ENCODE peak calls at places on chromosomes 12 and 14, in ten cellular contexts. C is A673; S is GM23248; U is endothelial cell of umbilical vein; H is adrenal gland; F is CD8-positive, alpha-beta T cell; V is hepatocyte; R is CD8-positive, alpha-beta memory T cell; Q is HCT116; I is CD4-positive, CD25-positive, alpha-beta regulatory T cell. G is an unnamed sample. For H3K4me1, the result is how much of the 10 kb centered on the place peaks cover.

GRCh38 chr14:23129759-23130316 is 10.8 kb upstream of the CEBPE start:
- DNase-seq in Q (no peak), I (no peak), V (no peak), S (no peak), H (no peak), R (no peak), F (no peak), U (peak), C (no peak), G (no peak)

GRCh38 chr12:29616664-29617409 is 119.4 kb upstream of the OVCH1 start:
- DNase-seq in V (no peak), U (peak), H (no peak), R (no peak), C (no peak), F (no peak), S (peak), I (no peak), Q (peak), G (no peak)

GRCh38 chr12:103762473-103762872 is 78.6 kb downstream of the NT5DC3 start:
- DNase-seq in U (no peak), I (no peak), R (no peak), C (no peak), V (no peak), H (no peak), F (no peak), Q (no peak), S (no peak), G (no peak)

GRCh38 chr12:17371491-17372290 is 718.3 kb downstream of the RERGL start:
- DNase-seq in C (peak), F (no peak), R (no peak), U (no peak), Q (no peak), V (no peak), S (no peak), I (no peak), H (no peak), G (no peak)

GRCh38 chr12:80936642-80937390 is 918 bp downstream of the LIN7A start:
- DNase-seq in F (no peak), I (no peak), H (peak), S (peak), Q (peak), U (peak), C (peak), V (peak), R (no peak), G (peak)

GRCh38 chr14:106766145-106766544 is 1239.8 kb downstream of the TMEM121 start:
- DNase-seq in S (no peak), C (no peak), F (no peak), U (no peak), H (no peak), R (no peak), I (no peak), V (no peak), Q (no peak), G (no peak)

GRCh38 chr14:96727076-96727475 is 70.1 kb upstream of the VRK1 start:
- DNase-seq in I (no peak), F (no peak), C (no peak), U (no peak), S (no peak), Q (no peak), V (no peak), H (no peak), R (no peak), G (no peak)

GRCh38 chr14:23352506-23353432 is at the start of gene SLC22A17:
- DNase-seq in H (peak), Q (peak), U (peak), R (peak), I (peak), S (peak), V (peak), F (peak), C (peak), G (peak)

GRCh38 chr12:26226629-26227375 is 31.4 kb downstream of the SSPN start:
- DNase-seq in U (peak), H (peak), S (peak), V (peak), F (no peak), Q (no peak), C (no peak), R (no peak), I (no peak), G (peak)

GRCh38 chr12:111819191-111820158 is 22.6 kb upstream of the MAPKAPK5 start:
- DNase-seq in V (peak), H (no peak), I (no peak), R (no peak), Q (no peak), F (no peak), U (no peak), C (no peak), S (no peak), G (no peak)

GRCh38 chr12:92859650-92860386 is 69.3 kb downstream of the EEA1 start:
- DNase-seq in H (no peak), C (peak), Q (no peak), F (no peak), U (no peak), V (no peak), I (no peak), R (no peak), S (no peak), G (no peak)

GRCh38 chr12:130249376-130249775 is 87.1 kb downstream of the FZD10 start:
- DNase-seq in F (no peak), Q (no peak), I (no peak), H (no peak), V (no peak), U (no peak), C (no peak), S (no peak), R (no peak), G (no peak)

GRCh38 chr12:58950739-58951100 is 30.4 kb upstream of the LRIG3 start:
- DNase-seq in V (peak), I (no peak), C (no peak), S (no peak), R (no peak), F (no peak), U (peak), Q (no peak), H (no peak), G (no peak)

GRCh38 chr12:70444903-70445302 is 78.8 kb downstream of the KCNMB4 start:
- DNase-seq in C (no peak), Q (no peak), S (no peak), F (no peak), V (peak), U (peak), R (no peak), H (no peak), I (no peak), G (no peak)

GRCh38 chr14:72615511-72616121 is 278.3 kb downstream of the DPF3 start:
- DNase-seq in I (no peak), F (no peak), C (peak), Q (no peak), R (no peak), U (peak), S (peak), H (no peak), V (no peak), G (no peak)

GRCh38 chr14:88630565-88630964 is 67.7 kb downstream of the ZC3H14 start:
- DNase-seq in U (peak), H (peak), C (no peak), V (peak), F (no peak), R (no peak), Q (no peak), I (no peak), S (peak), G (no peak)

GRCh38 chr14:22979748-22980392 is 2.5 kb downstream of the AJUBA start:
- DNase-seq in H (no peak), C (no peak), S (peak), V (no peak), U (no peak), Q (no peak), R (no peak), F (no peak), I (no peak), G (no peak)

GRCh38 chr12:51086933-51087332 is 3.5 kb upstream of the CSRNP2 start:
- DNase-seq in S (no peak), R (no peak), U (no peak), C (no peak), F (no peak), V (no peak), H (no peak), Q (no peak), I (no peak), G (no peak)

GRCh38 chr12:15088115-15088514 is 115.3 kb downstream of the PDE6H start:
- DNase-seq in U (no peak), S (no peak), H (no peak), I (peak), Q (no peak), V (no peak), R (no peak), F (no peak), C (no peak), G (no peak)

GRCh38 chr14:94116701-94117100 is 6.2 kb downstream of the IFI27 start:
- DNase-seq in U (no peak), S (no peak), V (no peak), F (no peak), C (no peak), Q (no peak), R (no peak), I (no peak), H (no peak), G (no peak)

GRCh38 chr14:91980157-91980556 is 32.7 kb upstream of the FBLN5 start:
- DNase-seq in I (peak), Q (peak), S (peak), H (no peak), F (no peak), V (peak), R (no peak), U (peak), C (peak), G (no peak)

GRCh38 chr12:3336606-3337311 is 154.2 kb upstream of the PRMT8 start:
- DNase-seq in R (no peak), Q (peak), V (no peak), F (no peak), C (no peak), U (no peak), H (no peak), S (no peak), I (no peak), G (no peak)

GRCh38 chr12:5487971-5488955 is 56.4 kb downstream of the NTF3 start:
- DNase-seq in I (no peak), U (peak), C (no peak), Q (no peak), V (no peak), H (peak), S (peak), R (no peak), F (no peak), G (no peak)

DNA sequence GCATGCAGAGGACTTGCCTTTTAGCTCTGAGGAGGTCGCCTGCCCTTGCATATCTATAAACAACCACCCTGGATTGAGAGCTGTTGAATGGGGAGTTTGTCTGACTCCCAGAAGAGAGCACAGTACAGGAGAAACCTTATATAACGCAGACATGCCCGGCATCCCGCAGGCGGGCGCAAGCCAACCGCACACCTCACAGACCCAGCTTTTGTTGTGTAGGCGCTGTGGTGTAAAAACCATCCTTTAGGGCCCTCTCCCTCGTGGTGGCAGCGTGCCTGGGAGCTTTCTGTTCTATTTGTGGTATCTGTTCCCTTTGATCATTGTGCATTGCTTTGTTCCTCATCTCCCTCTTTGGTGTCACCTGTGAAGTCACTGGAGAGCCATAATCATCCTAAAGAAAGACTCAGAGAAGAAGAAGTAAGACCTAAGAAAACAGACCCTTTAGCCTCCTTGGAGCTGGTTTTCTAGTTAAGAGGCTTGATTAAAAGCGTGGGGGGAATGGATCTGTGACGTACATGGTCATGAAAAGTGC is 77.7 kb downstream of the ETV6 start:
- DNase-seq in V (no peak), S (no peak), F (peak), R (peak), C (no peak), U (no peak), H (no peak), I (peak), Q (no peak), G (no peak)
- H3K27ac ChIP-seq in V (no peak), S (no peak), F (no peak), R (no peak), C (no peak), U (no peak), H (no peak), I (no peak), Q (no peak), G (peak)

DNA sequence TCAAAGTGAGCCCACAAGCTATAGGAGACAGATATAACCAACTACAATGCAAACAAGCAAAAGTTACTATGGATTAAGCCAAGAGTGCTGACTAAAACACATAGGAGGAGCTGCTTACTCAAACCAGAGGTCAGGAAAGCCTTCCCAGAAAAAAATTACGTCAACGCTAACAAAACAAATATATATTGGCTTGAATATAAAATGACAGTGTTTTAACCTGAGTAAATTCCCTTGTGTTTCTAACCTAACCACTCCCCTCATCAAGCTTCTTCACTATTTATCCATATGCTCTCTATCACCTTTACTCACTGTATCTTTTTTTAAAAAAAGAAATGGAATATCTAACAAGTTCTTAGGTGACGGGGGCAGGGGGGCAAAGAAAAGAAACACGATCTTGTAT is 115.9 kb downstream of the MED13L start:
- DNase-seq in U (no peak), V (no peak), F (no peak), Q (no peak), H (no peak), I (no peak), R (no peak), C (no peak), S (peak), G (no peak)
- H3K4me1 ChIP-seq in U (under half), V (under half), F (under half), Q (half or more), H (half or more), I (under half), R (under half), C (half or more), S (half or more), G (half or more)

GRCh38 chr12:124853781-124854636 is 9.7 kb downstream of the SCARB1 start:
- DNase-seq in C (no peak), V (no peak), I (no peak), R (no peak), F (no peak), S (no peak), H (no peak), U (no peak), Q (no peak), G (no peak)

GRCh38 chr12:124856842-124857178 is 6.9 kb downstream of the SCARB1 start:
- DNase-seq in Q (no peak), U (no peak), R (no peak), F (no peak), C (no peak), V (no peak), H (peak), I (no peak), S (no peak), G (no peak)

GRCh38 chr12:124854637-124855184 is 9.0 kb downstream of the SCARB1 start:
- DNase-seq in H (no peak), R (no peak), U (no peak), Q (no peak), V (no peak), F (no peak), S (no peak), I (no peak), C (no peak), G (no peak)

GRCh38 chr12:124856132-124856841 is 7.4 kb downstream of the SCARB1 start:
- DNase-seq in R (no peak), U (peak), I (no peak), H (peak), C (no peak), V (no peak), Q (no peak), F (no peak), S (no peak), G (no peak)

GRCh38 chr12:124855275-124855957 is 8.2 kb downstream of the SCARB1 start:
- DNase-seq in R (no peak), F (no peak), C (no peak), U (no peak), V (no peak), Q (no peak), I (no peak), H (no peak), S (no peak), G (no peak)
- H3K27ac ChIP-seq in R (no peak), F (no peak), C (peak), U (no peak), V (no peak), Q (no peak), I (no peak), H (peak), S (no peak), G (no peak)

DNA sequence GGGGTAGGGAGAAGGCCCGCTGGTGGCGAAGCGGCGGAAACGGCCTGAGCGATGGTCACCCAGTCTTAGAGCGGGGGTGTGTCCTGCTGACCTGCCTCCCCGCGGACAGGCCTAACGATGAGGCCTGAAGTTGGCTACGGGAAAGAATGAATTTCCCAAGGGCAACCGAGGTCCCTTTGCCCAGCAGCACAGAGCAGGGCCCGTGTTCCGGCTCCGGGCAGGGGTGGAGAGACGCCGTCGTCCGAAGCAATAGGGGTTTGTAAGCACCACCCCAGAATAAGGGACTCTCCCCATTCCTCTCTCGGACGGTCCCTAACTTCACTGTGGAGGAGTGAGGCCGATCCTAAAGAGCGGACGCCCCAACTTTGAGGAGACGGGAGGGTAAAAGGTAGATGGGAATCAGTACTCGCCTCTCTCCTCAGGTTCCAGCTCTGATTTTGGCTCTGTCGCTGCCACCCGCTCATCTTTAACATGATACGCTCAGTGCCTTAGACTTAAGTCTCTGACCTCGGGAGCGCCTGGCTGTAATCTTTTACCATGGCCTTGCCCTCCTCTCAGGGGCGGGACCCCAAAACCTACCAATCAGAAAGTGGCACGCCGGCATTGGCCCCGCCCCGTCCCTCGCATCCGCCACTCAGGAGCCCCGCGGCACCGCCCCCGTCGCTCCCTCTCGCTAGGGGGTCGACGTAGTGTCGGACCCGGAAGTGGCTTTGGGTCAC is at the start of gene DDIT3:
- DNase-seq in S (peak), F (peak), H (peak), R (peak), V (peak), U (peak), Q (peak), C (peak), I (peak), G (peak)
- H3K4me1 ChIP-seq in S (under half), F (half or more), H (half or more), R (half or more), V (under half), U (under half), Q (under half), C (under half), I (half or more), G (half or more)

DNA sequence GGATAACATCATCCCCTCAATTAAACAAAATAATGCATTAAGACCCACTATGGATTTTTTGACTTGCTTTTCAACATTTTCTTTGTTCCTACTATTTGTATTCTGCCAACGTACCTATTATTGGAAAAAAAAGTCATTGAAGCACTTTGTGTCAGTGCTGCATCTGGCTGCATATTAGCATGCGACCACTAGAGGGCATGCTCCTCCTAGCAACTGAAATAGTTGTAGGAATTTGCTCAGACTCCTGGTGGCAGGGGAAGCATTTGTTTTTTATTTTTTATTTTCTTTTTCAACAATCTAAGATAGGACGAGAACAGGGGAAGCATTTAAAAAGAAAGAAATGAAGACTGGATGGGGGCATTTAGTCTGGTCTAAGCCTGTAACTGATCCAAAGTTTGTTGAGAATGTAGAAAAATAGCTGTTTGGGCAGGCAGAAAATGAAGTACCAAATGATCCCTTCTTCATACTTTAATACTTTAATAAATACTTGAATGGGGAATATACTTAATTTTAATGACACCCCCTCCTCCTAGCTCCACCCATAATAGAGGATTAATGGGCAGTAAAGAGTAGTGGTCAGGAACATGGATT is 14.5 kb upstream of the CLEC4A start:
- DNase-seq in R (peak), Q (peak), S (peak), F (peak), C (peak), I (peak), H (peak), V (peak), U (peak), G (peak)
- H3K27ac ChIP-seq in R (no peak), Q (no peak), S (no peak), F (no peak), C (no peak), I (no peak), H (no peak), V (no peak), U (no peak), G (no peak)

GRCh38 chr14:68947802-68948201 is 31.3 kb downstream of the ACTN1 start:
- DNase-seq in F (no peak), V (peak), I (no peak), R (no peak), H (peak), S (peak), Q (no peak), C (peak), U (no peak), G (no peak)

GRCh38 chr14:68945585-68946289 is 33.4 kb downstream of the ACTN1 start:
- DNase-seq in Q (no peak), I (no peak), H (no peak), F (no peak), U (no peak), V (no peak), R (no peak), S (no peak), C (no peak), G (no peak)

GRCh38 chr14:68945190-68945584 is 33.9 kb downstream of the ACTN1 start:
- DNase-seq in U (no peak), H (no peak), S (no peak), R (peak), I (no peak), F (no peak), C (no peak), V (no peak), Q (no peak), G (no peak)

GRCh38 chr14:68944162-68944561 is 34.9 kb downstream of the ACTN1 start:
- DNase-seq in I (no peak), R (no peak), H (no peak), C (no peak), Q (no peak), V (no peak), U (no peak), S (no peak), F (no peak), G (no peak)

DNA sequence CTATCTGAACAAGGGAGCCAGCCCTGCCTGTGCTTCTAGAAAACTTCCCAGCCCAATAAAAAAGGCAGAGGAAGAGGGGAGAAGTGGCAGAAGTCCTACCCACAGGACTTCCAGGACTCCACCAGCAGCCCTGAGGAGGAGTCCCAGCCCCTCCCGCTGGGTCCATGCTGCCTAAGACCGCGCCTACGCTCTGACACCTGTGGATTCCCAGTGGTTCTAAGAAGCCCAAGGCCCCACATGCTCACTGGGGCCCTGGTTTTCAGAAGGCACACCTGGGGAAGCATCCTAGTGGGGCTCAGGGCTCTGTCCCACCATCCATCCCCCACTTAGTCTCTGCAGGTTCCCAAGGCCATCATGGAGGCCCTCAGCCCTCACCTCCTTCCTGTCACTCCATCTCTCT is 32.7 kb downstream of the ACTN1 start:
- DNase-seq in V (no peak), Q (no peak), F (no peak), C (no peak), R (no peak), H (no peak), S (no peak), I (no peak), U (no peak), G (no peak)
- H3K4me1 ChIP-seq in V (half or more), Q (under half), F (half or more), C (half or more), R (half or more), H (half or more), S (half or more), I (under half), U (under half), G (half or more)

GRCh38 chr14:95545769-95546168 is 10.9 kb downstream of the GLRX5 start:
- DNase-seq in I (no peak), C (peak), F (no peak), H (no peak), R (no peak), U (peak), S (peak), V (no peak), Q (peak), G (no peak)
- H3K27ac ChIP-seq in I (no peak), C (no peak), F (no peak), H (no peak), R (no peak), U (peak), S (peak), V (no peak), Q (no peak), G (no peak)

GRCh38 chr14:29743566-29743965 is 184.1 kb downstream of the PRKD1 start:
- DNase-seq in F (no peak), V (no peak), R (no peak), I (no peak), S (no peak), Q (no peak), C (peak), U (no peak), H (no peak), G (no peak)
- H3K4me1 ChIP-seq in F (under half), V (under half), R (under half), I (under half), S (under half), Q (under half), C (under half), U (under half), H (under half), G (under half)

G was measured in body of pancreas.